ENCODE peak calls at places on chromosomes 13 and 19, in four cellular contexts. One of them, this sample, is unnamed.
A peak's percentile ranks its signal among the peaks of the same experiment; 100 is the strongest.

GRCh38 chr19:43739836-43740235 is 14.9 kb downstream of the SMG9 start:
- DNase-seq in suprapubic skin: no peak
- DNase-seq in right atrium auricular region: no peak
- DNase-seq in fibroblast of lung: no peak
- DNase-seq in this sample: no peak

GRCh38 chr13:30696278-30697176 is 38.8 kb upstream of the ALOX5AP start:
- DNase-seq in suprapubic skin: no peak
- DNase-seq in right atrium auricular region: peak; percentile 66
- DNase-seq in fibroblast of lung: no peak
- DNase-seq in this sample: peak; percentile 72

GRCh38 chr13:48156466-48156865 is 61.6 kb upstream of the MED4 start:
- DNase-seq in suprapubic skin: no peak
- DNase-seq in right atrium auricular region: no peak
- DNase-seq in fibroblast of lung: no peak
- DNase-seq in this sample: peak; percentile 48

GRCh38 chr13:41599619-41600018 is 142.3 kb downstream of the RGCC start:
- DNase-seq in suprapubic skin: no peak
- DNase-seq in right atrium auricular region: no peak
- DNase-seq in fibroblast of lung: peak; percentile 59
- DNase-seq in this sample: no peak

GRCh38 chr19:39144487-39145071 is 19.0 kb downstream of the PAK4 start:
- DNase-seq in suprapubic skin: no peak
- DNase-seq in right atrium auricular region: no peak
- DNase-seq in fibroblast of lung: peak; percentile 42
- DNase-seq in this sample: peak; percentile 53

GRCh38 chr19:6357995-6358394 is 3.3 kb upstream of the CLPP start:
- DNase-seq in suprapubic skin: no peak
- DNase-seq in right atrium auricular region: no peak
- DNase-seq in fibroblast of lung: no peak
- DNase-seq in this sample: no peak

GRCh38 chr13:51811920-51812328 is 8.0 kb upstream of the DHRS12 start:
- DNase-seq in suprapubic skin: no peak
- DNase-seq in right atrium auricular region: no peak
- DNase-seq in fibroblast of lung: no peak
- DNase-seq in this sample: no peak

GRCh38 chr13:96388598-96388997 is 298.7 kb downstream of the HS6ST3 start:
- DNase-seq in suprapubic skin: no peak
- DNase-seq in right atrium auricular region: no peak
- DNase-seq in fibroblast of lung: no peak
- DNase-seq in this sample: no peak

GRCh38 chr19:38583219-38583984 is 34.4 kb downstream of the MAP4K1 start:
- DNase-seq in suprapubic skin: no peak
- DNase-seq in right atrium auricular region: no peak
- DNase-seq in fibroblast of lung: no peak
- DNase-seq in this sample: no peak

GRCh38 chr13:33637978-33638743 is 179.8 kb upstream of the RFC3 start:
- DNase-seq in suprapubic skin: no peak
- DNase-seq in right atrium auricular region: no peak
- DNase-seq in fibroblast of lung: peak; percentile 43
- DNase-seq in this sample: no peak

GRCh38 chr13:76937416-76937815 is 10.9 kb upstream of the ACOD1 start:
- DNase-seq in suprapubic skin: no peak
- DNase-seq in right atrium auricular region: peak; percentile 60
- DNase-seq in fibroblast of lung: peak; percentile 99
- DNase-seq in this sample: no peak

GRCh38 chr13:30312859-30313258 is 5.5 kb upstream of the KATNAL1 start:
- DNase-seq in suprapubic skin: no peak
- DNase-seq in right atrium auricular region: no peak
- DNase-seq in fibroblast of lung: peak; percentile 47
- DNase-seq in this sample: no peak

GRCh38 chr19:54208784-54209057 is 8.1 kb downstream of the RPS9 start:
- DNase-seq in suprapubic skin: no peak
- DNase-seq in right atrium auricular region: no peak
- DNase-seq in fibroblast of lung: peak; percentile 23
- DNase-seq in this sample: no peak

GRCh38 chr19:54211214-54211613 is 10.6 kb downstream of the RPS9 start:
- DNase-seq in suprapubic skin: peak; percentile 59
- DNase-seq in right atrium auricular region: no peak
- DNase-seq in fibroblast of lung: no peak
- DNase-seq in this sample: no peak

GRCh38 chr19:54207908-54208783 is 7.5 kb downstream of the RPS9 start:
- DNase-seq in suprapubic skin: no peak
- DNase-seq in right atrium auricular region: peak; percentile 88
- DNase-seq in fibroblast of lung: peak; percentile 99
- DNase-seq in this sample: peak; percentile 92

GRCh38 chr19:54209748-54210494 is 9.3 kb downstream of the RPS9 start:
- DNase-seq in suprapubic skin: peak; percentile 79
- DNase-seq in right atrium auricular region: peak; percentile 94
- DNase-seq in fibroblast of lung: peak; percentile 99
- DNase-seq in this sample: peak; percentile 93

DNA sequence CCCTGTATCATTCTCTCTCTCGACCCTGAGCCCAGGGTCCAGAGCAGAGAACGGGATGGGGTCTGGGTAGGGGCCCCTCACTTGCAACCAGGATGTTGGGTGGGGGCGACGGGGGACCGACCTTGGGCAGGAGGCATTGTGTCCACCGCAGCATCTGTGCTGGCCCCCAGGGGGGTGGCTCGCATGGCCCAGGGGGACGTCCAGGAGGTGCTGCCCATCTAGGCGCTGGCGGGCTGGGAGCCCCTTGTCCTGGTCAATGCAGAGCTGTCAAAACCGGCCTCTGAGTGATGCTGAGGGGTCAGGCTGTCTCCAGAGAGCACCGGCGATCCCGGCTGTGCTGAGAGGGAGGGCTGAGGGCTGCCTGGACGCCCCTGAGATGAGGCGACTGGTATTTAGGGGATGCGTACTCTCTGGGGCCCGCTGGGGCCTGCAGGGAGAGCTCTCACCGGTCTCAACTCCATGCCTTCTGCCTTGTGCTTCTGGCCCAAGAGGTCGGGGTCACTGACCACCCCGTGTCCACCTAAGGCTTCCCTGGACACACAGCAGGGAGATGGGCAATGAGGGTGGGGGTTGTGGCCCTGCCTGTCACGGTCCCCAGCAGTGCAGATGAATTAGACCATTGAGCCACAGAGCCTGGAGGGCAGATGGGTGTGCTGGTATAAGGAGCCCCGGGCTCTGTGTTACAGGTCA is 8.5 kb downstream of the RPS9 start:
- DNase-seq in suprapubic skin: no peak
- DNase-seq in right atrium auricular region: no peak
- DNase-seq in fibroblast of lung: no peak
- DNase-seq in this sample: peak; percentile 82
- H3K27ac ChIP-seq in suprapubic skin: peak overlapping the region; percentile 43
- H3K27ac ChIP-seq in right atrium auricular region: peak overlapping the region; percentile 74
- H3K27ac ChIP-seq in fibroblast of lung: peak overlapping the region; percentile 61
- H3K27ac ChIP-seq in this sample: peak overlapping the region; percentile 90

DNA sequence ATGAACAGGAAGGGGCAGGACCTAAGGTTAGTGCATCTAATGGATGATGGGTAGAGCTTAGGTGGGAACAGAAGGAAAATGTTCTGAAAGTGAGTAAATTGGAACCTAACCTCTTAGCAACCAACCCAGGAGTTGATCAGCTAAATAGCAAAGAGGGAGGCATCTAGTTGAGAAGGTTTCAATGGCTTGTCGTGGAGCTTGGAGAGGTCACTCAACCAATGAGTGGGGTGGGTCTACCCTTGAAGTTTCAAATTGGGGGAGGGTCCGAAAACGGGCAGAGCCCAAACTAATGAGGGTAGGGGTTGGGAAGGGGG is 5.7 kb upstream of the SHKBP1 start:
- DNase-seq in suprapubic skin: no peak
- DNase-seq in right atrium auricular region: no peak
- DNase-seq in fibroblast of lung: no peak
- DNase-seq in this sample: no peak
- H3K4me3 ChIP-seq in suprapubic skin: no peak overlapping the region
- H3K4me3 ChIP-seq in right atrium auricular region: peak overlapping the region; percentile 49
- H3K4me3 ChIP-seq in fibroblast of lung: no peak overlapping the region
- H3K4me3 ChIP-seq in this sample: no peak overlapping the region

DNA sequence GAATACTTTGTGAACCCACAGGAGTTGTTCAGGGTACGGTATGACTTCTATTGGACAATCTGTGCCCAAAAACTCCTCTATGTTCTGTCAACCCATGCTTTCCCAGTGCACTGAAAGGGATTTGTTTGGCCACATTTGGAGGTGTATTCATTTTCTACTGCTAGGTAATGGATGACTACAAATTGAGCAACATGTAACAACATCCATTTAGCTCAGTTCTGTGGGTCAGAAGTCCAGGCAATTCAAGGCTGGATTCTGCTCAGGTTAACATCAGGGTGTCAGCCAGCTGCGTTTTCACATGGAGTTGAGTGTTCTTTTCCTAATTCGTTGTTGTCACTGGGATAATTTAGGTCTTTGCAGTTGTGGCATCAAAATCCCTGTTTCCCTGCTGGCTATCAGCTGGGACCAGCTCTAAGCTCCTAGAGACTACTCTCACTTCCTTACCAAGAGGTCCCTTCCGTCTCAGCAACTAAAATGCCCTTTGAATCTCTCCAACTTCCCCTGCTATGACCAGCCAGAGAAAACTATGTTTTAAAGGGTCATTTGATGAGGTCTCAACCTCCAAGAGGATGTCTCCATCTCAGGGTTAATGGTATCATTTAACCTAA is 25.4 kb downstream of the MIR17HG start:
- DNase-seq in suprapubic skin: no peak
- DNase-seq in right atrium auricular region: no peak
- DNase-seq in fibroblast of lung: no peak
- DNase-seq in this sample: no peak
- TF ChIP-seq CTCF in suprapubic skin: no peak
- TF ChIP-seq CTCF in right atrium auricular region: no peak
- TF ChIP-seq CTCF in fibroblast of lung: no peak
- TF ChIP-seq CTCF in this sample: no peak

GRCh38 chr19:32877323-32877912 is 7.9 kb upstream of the SLC7A9 start:
- DNase-seq in suprapubic skin: no peak
- DNase-seq in right atrium auricular region: no peak
- DNase-seq in fibroblast of lung: no peak
- DNase-seq in this sample: no peak
- H3K27ac ChIP-seq in suprapubic skin: no peak overlapping the region
- H3K27ac ChIP-seq in right atrium auricular region: no peak overlapping the region
- H3K27ac ChIP-seq in fibroblast of lung: no peak overlapping the region
- H3K27ac ChIP-seq in this sample: no peak overlapping the region

GRCh38 chr19:34962281-34962944 is 1.6 kb downstream of the ZNF792 start:
- DNase-seq in suprapubic skin: no peak
- DNase-seq in right atrium auricular region: no peak
- DNase-seq in fibroblast of lung: no peak
- DNase-seq in this sample: no peak
- H3K4me3 ChIP-seq in suprapubic skin: peak overlapping the region; percentile 91
- H3K4me3 ChIP-seq in right atrium auricular region: peak overlapping the region; percentile 90
- H3K4me3 ChIP-seq in fibroblast of lung: peak overlapping the region; percentile 89
- H3K4me3 ChIP-seq in this sample: peak overlapping the region; percentile 96

GRCh38 chr13:97502691-97503090 is 68.7 kb downstream of the RAP2A start:
- DNase-seq in suprapubic skin: no peak
- DNase-seq in right atrium auricular region: no peak
- DNase-seq in fibroblast of lung: peak; percentile 12
- DNase-seq in this sample: no peak

GRCh38 chr13:97502192-97502591 is 68.2 kb downstream of the RAP2A start:
- DNase-seq in suprapubic skin: no peak
- DNase-seq in right atrium auricular region: no peak
- DNase-seq in fibroblast of lung: peak; percentile 57
- DNase-seq in this sample: no peak

GRCh38 chr13:97505022-97505421 is 71.1 kb downstream of the RAP2A start:
- DNase-seq in suprapubic skin: no peak
- DNase-seq in right atrium auricular region: no peak
- DNase-seq in fibroblast of lung: no peak
- DNase-seq in this sample: no peak

DNA sequence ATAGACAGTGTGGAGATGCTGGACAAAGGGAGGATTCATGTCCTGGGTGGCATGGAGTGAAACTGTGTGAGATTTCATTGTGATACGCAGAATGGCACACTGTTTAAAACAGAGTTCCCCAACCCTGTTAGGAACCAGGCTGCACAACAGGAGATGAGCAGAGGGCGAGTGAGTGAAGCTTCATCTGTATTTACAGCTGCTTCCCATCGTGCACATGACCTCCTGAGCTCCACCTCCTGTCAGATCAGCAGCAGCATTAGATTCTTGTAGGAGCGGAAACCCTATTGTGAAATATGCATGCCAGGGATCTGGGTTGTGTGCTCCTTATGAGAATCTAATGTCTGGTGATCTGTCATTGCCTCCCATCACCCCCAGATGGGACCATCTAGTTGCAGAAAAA is 72.5 kb downstream of the RAP2A start:
- DNase-seq in suprapubic skin: no peak
- DNase-seq in right atrium auricular region: no peak
- DNase-seq in fibroblast of lung: peak; percentile 85
- DNase-seq in this sample: no peak
- TF ChIP-seq CTCF in suprapubic skin: no peak
- TF ChIP-seq CTCF in right atrium auricular region: no peak
- TF ChIP-seq CTCF in fibroblast of lung: no peak
- TF ChIP-seq CTCF in this sample: no peak

This sample was measured in left lung.